ENCODE peak calls at places on chromosomes 1 and 21, in four cellular contexts. D, P, O and S are unnamed samples.

GRCh38 chr1:154338875-154339274 is 13.6 kb downstream of the ATP8B2 start:
- DNase-seq in D (no peak), P (no peak), O (no peak), S (no peak)

GRCh38 chr1:38131024-38131585 is 84.5 kb upstream of the POU3F1 start:
- DNase-seq in D (no peak), P (no peak), O (no peak), S (no peak)

GRCh38 chr1:17097125-17097524 is 22.1 kb downstream of the PADI2 start:
- DNase-seq in D (no peak), P (no peak), O (no peak), S (no peak)

GRCh38 chr1:1969953-1970716 is 33.5 kb downstream of the CFAP74 start:
- DNase-seq in D (no peak), P (no peak), O (no peak), S (no peak)

GRCh38 chr1:8061210-8061609 is 35.1 kb upstream of the ERRFI1 start:
- DNase-seq in D (no peak), P (no peak), O (no peak), S (no peak)

GRCh38 chr1:182781849-182782586 is 7.6 kb upstream of the NPL start:
- DNase-seq in D (peak), P (peak), O (peak), S (peak)

GRCh38 chr1:226419284-226419683 is 11.4 kb upstream of the PARP1 start:
- DNase-seq in D (no peak), P (no peak), O (peak), S (no peak)

GRCh38 chr21:43929217-43929971 is 64.4 kb downstream of the AGPAT3 start:
- DNase-seq in D (no peak), P (no peak), O (peak), S (no peak)

GRCh38 chr1:155410931-155411330 is 90.2 kb downstream of the RUSC1 start:
- DNase-seq in D (no peak), P (no peak), O (no peak), S (no peak)

GRCh38 chr21:34570315-34570714 is 44.6 kb downstream of the RCAN1 start:
- DNase-seq in D (no peak), P (no peak), O (no peak), S (no peak)